ENCODE peak calls at places on chromosomes 16 and 17, in seven cellular contexts. N is nephron progenitor cell; L is Daoy; J is activated CD4-positive, alpha-beta T cell treated with anti-CD3 and anti-CD28 coated beads for 48 hours; S is mammary epithelial cell; E is dorsolateral prefrontal cortex; U is ELF-1. Q is an unnamed sample.
A peak's percentile ranks its signal among the peaks of the same experiment; 100 is the strongest.

GRCh38 chr17:58492238-58493121 is 4.3 kb upstream of the HSF5 start:
- DNase-seq in N (no peak), J (peak; percentile 42), U (no peak), S (peak; percentile 25), L (no peak), E (no peak), Q (no peak)

GRCh38 chr17:28227278-28228108 is 91.5 kb upstream of the TMEM97 start:
- DNase-seq in L (peak; percentile 84), J (peak; percentile 51), U (peak; percentile 98), N (peak; percentile 91), S (peak; percentile 73), E (peak; percentile 44), Q (no peak)

GRCh38 chr16:30783280-30784109 is 3.5 kb downstream of the ZNF629 start:
- DNase-seq in L (no peak), E (no peak), J (no peak), S (no peak), N (no peak), U (no peak), Q (no peak)

GRCh38 chr17:77287432-77288068 is 146.8 kb downstream of the SEC14L1 start:
- DNase-seq in U (peak; percentile 85), E (no peak), S (peak; percentile 80), L (peak; percentile 93), N (peak; percentile 58), J (no peak), Q (no peak)

GRCh38 chr17:49016775-49017463 is 19.7 kb downstream of the IGF2BP1 start:
- DNase-seq in J (no peak), E (no peak), L (peak; percentile 89), S (peak; percentile 55), U (no peak), N (no peak), Q (no peak)

GRCh38 chr17:8137645-8138342 is 13.9 kb upstream of the HES7 start:
- DNase-seq in S (no peak), N (no peak), U (no peak), L (no peak), E (no peak), J (no peak), Q (no peak)

GRCh38 chr17:81418710-81419332 is 23.6 kb downstream of the BAHCC1 start:
- DNase-seq in N (no peak), E (no peak), L (peak; percentile 55), J (no peak), U (no peak), S (peak; percentile 73), Q (no peak)

GRCh38 chr16:31128711-31129567 is 6.6 kb downstream of the PRSS8 start:
- DNase-seq in J (no peak), S (no peak), U (no peak), L (no peak), N (no peak), E (no peak), Q (no peak)

GRCh38 chr16:70437582-70438324 is 1.1 kb downstream of the ST3GAL2 start:
- DNase-seq in J (peak; percentile 31), N (no peak), S (peak; percentile 34), U (peak; percentile 50), L (peak; percentile 65), E (no peak), Q (no peak)

GRCh38 chr16:79191933-79192332 is 408.6 kb downstream of the MAF start:
- DNase-seq in E (no peak), J (no peak), S (no peak), N (no peak), U (no peak), L (peak; percentile 80), Q (no peak)

GRCh38 chr16:28042856-28043255 is 20.7 kb downstream of the GSG1L start:
- DNase-seq in L (peak; percentile 44), N (no peak), U (no peak), J (no peak), E (no peak), S (no peak), Q (no peak)

GRCh38 chr16:11582157-11582814 is 4.4 kb downstream of the LITAF start:
- DNase-seq in N (no peak), E (no peak), U (no peak), S (no peak), L (no peak), J (no peak), Q (no peak)

GRCh38 chr17:31061678-31062077 is 33.1 kb upstream of the NF1 start:
- DNase-seq in U (peak; percentile 45), E (no peak), N (no peak), L (no peak), J (peak; percentile 28), S (no peak), Q (no peak)

GRCh38 chr17:77222356-77222755 is 81.6 kb downstream of the SEC14L1 start:
- DNase-seq in U (no peak), J (no peak), L (no peak), E (no peak), N (no peak), S (no peak), Q (no peak)

GRCh38 chr17:10105513-10106001 is 92.8 kb downstream of the GAS7 start:
- DNase-seq in S (no peak), J (no peak), N (no peak), E (no peak), U (peak; percentile 70), L (peak; percentile 66), Q (no peak)

GRCh38 chr17:7987112-7987893 is 15.1 kb upstream of the GUCY2D start:
- DNase-seq in J (no peak), N (no peak), L (no peak), S (no peak), U (no peak), E (peak; percentile 60), Q (no peak)

Q was measured in substantia nigra.